ENCODE peak calls at places on chromosomes 4 and X, in six cellular contexts. J is suprapubic skin, Y is OCI-LY7, D is fibroblast of lung, Q is colonic mucosa, V is PC-3. M is an unnamed sample.

GRCh38 chrX:78429172-78429571 is 101.8 kb upstream of the CYSLTR1 start:
- DNase-seq in J (no peak), Y (no peak), D (no peak), Q (no peak), V (no peak), M (no peak)

GRCh38 chr4:7439699-7440098 is 5.0 kb upstream of the PSAPL1 start:
- DNase-seq in J (no peak), Y (no peak), D (no peak), Q (no peak), V (no peak), M (no peak)

GRCh38 chr4:15898902-15899301 is 39.6 kb downstream of the FGFBP1 start:
- DNase-seq in J (no peak), Y (no peak), D (peak), Q (no peak), V (peak), M (no peak)

GRCh38 chr4:169160825-169161224 is 109.9 kb downstream of the SH3RF1 start:
- DNase-seq in J (no peak), Y (no peak), D (peak), Q (no peak), V (no peak), M (no peak)

GRCh38 chr4:7999695-8000094 is 60.0 kb upstream of the AFAP1 start:
- DNase-seq in J (no peak), Y (no peak), D (no peak), Q (no peak), V (no peak), M (no peak)

GRCh38 chr4:8549352-8549931 is 30.8 kb upstream of the GPR78 start:
- DNase-seq in J (no peak), Y (no peak), D (no peak), Q (no peak), V (no peak), M (no peak)

GRCh38 chrX:97021680-97022079 is 138.0 kb downstream of the RPA4 start:
- DNase-seq in J (no peak), Y (no peak), D (peak), Q (no peak), V (peak), M (peak)

GRCh38 chrX:39480966-39481365 is 616.8 kb downstream of the BCOR start:
- DNase-seq in J (no peak), Y (no peak), D (no peak), Q (no peak), V (no peak), M (no peak)

GRCh38 chr4:188107931-188108843 is 1.2 kb downstream of the TRIML2 start:
- DNase-seq in J (no peak), Y (no peak), D (peak), Q (no peak), V (peak), M (peak)

GRCh38 chrX:7318661-7319060 is 170.7 kb upstream of the PUDP start:
- DNase-seq in J (no peak), Y (no peak), D (no peak), Q (no peak), V (peak), M (no peak)

GRCh38 chr4:98746936-98747658 is 88.7 kb upstream of the TSPAN5 start:
- DNase-seq in J (no peak), Y (no peak), D (peak), Q (peak), V (no peak), M (no peak)

GRCh38 chr4:120400441-120400840 is 333.8 kb upstream of the MAD2L1 start:
- DNase-seq in J (no peak), Y (no peak), D (no peak), Q (no peak), V (no peak), M (no peak)

GRCh38 chr4:53551281-53551864 is 39.9 kb downstream of the LNX1 start:
- DNase-seq in J (no peak), Y (no peak), D (no peak), Q (no peak), V (no peak), M (no peak)

GRCh38 chr4:10082047-10082446 is 34.6 kb downstream of the WDR1 start:
- DNase-seq in J (peak), Y (no peak), D (no peak), Q (no peak), V (no peak), M (no peak)

GRCh38 chr4:179709961-179710624 is 2267.9 kb upstream of the AGA start:
- DNase-seq in J (no peak), Y (no peak), D (no peak), Q (no peak), V (no peak), M (no peak)

GRCh38 chrX:45515262-45516215 is 314.9 kb upstream of the DIPK2B start:
- DNase-seq in J (peak), Y (no peak), D (peak), Q (peak), V (peak), M (peak)

GRCh38 chr4:137266511-137266910 is 265.8 kb downstream of the PCDH18 start:
- DNase-seq in J (no peak), Y (no peak), D (peak), Q (no peak), V (peak), M (no peak)

GRCh38 chr4:55345054-55345453 is 988 bp upstream of the SRD5A3 start:
- DNase-seq in J (no peak), Y (no peak), D (no peak), Q (no peak), V (no peak), M (no peak)

GRCh38 chrX:19839770-19840254 is 47.6 kb downstream of the SH3KBP1 start:
- DNase-seq in J (no peak), Y (peak), D (peak), Q (no peak), V (peak), M (peak)

GRCh38 chr4:56235714-56236113 is 151.6 kb downstream of the AASDH start:
- DNase-seq in J (no peak), Y (no peak), D (no peak), Q (no peak), V (no peak), M (no peak)

GRCh38 chr4:95045429-95045828 is 287.7 kb downstream of the BMPR1B start:
- DNase-seq in J (no peak), Y (no peak), D (peak), Q (no peak), V (peak), M (no peak)

GRCh38 chr4:15906024-15906443 is 32.5 kb downstream of the FGFBP1 start:
- DNase-seq in J (peak), Y (no peak), D (peak), Q (peak), V (peak), M (peak)

GRCh38 chrX:24081661-24082154 is 27.0 kb downstream of the EIF2S3 start:
- DNase-seq in J (no peak), Y (peak), D (peak), Q (peak), V (peak), M (no peak)

GRCh38 chr4:99300934-99301333 is 10.1 kb upstream of the ADH1A start:
- DNase-seq in J (peak), Y (no peak), D (peak), Q (peak), V (peak), M (peak)

GRCh38 chr4:16284050-16284449 is 57.8 kb upstream of the TAPT1 start:
- DNase-seq in J (no peak), Y (no peak), D (no peak), Q (no peak), V (no peak), M (no peak)

GRCh38 chr4:108029321-108029720 is 39.6 kb downstream of the HADH start:
- DNase-seq in J (no peak), Y (peak), D (no peak), Q (no peak), V (no peak), M (no peak)

GRCh38 chr4:7806080-7806630 is 133.5 kb downstream of the AFAP1 start:
- DNase-seq in J (peak), Y (no peak), D (peak), Q (peak), V (no peak), M (no peak)

GRCh38 chr4:151807220-151807619 is 46.4 kb upstream of the GATB start:
- DNase-seq in J (no peak), Y (no peak), D (no peak), Q (peak), V (peak), M (no peak)
- H3K27ac ChIP-seq in J (peak), Y (no peak), D (peak), Q (no peak), V (peak), M (no peak)

GRCh38 chrX:145396612-145397011 is 149.3 kb downstream of the SPANXN1 start:
- DNase-seq in J (no peak), Y (no peak), D (no peak), Q (no peak), V (no peak), M (no peak)

GRCh38 chrX:145393702-145394235 is 146.5 kb downstream of the SPANXN1 start:
- DNase-seq in J (no peak), Y (peak), D (no peak), Q (no peak), V (peak), M (no peak)

GRCh38 chrX:145394344-145394743 is 147.0 kb downstream of the SPANXN1 start:
- DNase-seq in J (no peak), Y (no peak), D (no peak), Q (no peak), V (no peak), M (no peak)
- TF ChIP-seq CTCF in J (no peak), Y (no peak), D (no peak), Q (no peak), V (no peak), M (no peak)

GRCh38 chrX:110173192-110174175 is 144.4 kb downstream of the AMMECR1 start:
- DNase-seq in J (no peak), Y (no peak), D (peak), Q (no peak), V (peak), M (no peak)
- H3K27ac ChIP-seq in J (no peak), Y (no peak), D (no peak), Q (no peak), V (peak), M (peak)

GRCh38 chrX:53481816-53482485 is 47.8 kb upstream of the HSD17B10 start:
- DNase-seq in J (no peak), Y (peak), D (peak), Q (peak), V (peak), M (no peak)
- TF ChIP-seq CTCF in J (peak), Y (peak), D (peak), Q (peak), V (peak), M (peak)

GRCh38 chrX:153829799-153830631 is at the start of gene PDZD4:
- DNase-seq in J (no peak), Y (no peak), D (no peak), Q (no peak), V (no peak), M (no peak)
- H3K27ac ChIP-seq in J (no peak), Y (no peak), D (no peak), Q (no peak), V (no peak), M (no peak)

DNA sequence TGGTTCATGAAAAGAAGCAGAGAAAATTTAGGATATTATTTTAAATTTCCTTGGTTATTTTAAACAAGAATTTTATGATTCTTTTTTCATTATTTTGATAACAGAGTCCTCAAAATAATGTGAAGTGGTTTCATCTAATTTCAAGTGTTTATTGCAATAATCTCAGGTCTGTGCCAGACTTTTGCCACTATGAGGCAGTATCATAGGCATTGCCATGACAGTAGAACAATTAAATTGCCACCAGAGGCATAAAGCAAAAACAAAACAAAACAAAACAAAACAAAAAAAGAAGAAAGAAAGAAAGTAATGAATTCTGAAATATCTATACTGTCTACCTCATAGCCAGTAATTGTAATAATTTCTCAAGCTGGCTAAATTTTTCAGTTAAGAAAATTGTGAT is 739.2 kb downstream of the KCTD8 start:
- DNase-seq in J (no peak), Y (no peak), D (no peak), Q (no peak), V (peak), M (no peak)
- TF ChIP-seq CTCF in J (no peak), Y (peak), D (no peak), Q (no peak), V (peak), M (no peak)

DNA sequence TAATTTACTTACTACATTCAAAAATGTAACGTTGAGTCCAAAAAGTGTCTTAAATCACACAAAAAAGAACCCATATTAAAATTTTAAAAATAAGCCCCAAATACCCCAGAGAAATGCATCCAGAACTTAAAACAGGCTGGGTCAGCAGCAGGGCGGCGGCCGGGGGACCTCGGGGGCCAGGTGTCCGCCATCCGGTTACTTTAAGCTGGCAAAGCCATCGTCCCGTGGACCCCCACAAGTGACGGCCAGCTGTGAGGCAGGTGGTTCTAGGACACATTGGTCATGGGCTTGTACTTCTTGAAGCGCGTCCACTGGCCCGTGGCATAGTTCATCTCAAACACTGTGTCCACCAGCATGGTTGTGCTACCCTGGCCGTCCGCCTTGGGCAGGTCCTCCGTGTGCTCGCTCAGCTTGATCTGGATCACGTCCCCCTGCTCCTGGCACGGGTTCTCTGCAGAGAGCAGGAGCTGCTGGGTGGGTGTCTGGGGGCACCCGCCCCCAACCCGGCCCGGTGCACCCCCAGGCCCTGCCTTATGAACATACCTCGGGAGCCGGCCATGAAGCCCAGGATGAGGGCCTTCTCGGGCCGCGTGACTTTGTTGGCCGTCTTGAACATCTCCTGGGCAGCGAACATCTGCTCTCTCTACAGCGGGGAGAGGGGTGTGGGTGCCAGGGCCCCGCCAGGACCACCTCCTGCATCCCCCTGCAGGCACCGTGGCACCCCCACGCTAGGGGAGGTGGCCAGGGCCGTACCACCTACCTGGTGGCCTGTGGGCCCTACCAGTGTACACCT is 25.5 kb downstream of the NELFA start:
- DNase-seq in J (peak), Y (no peak), D (no peak), Q (peak), V (no peak), M (no peak)
- H3K27ac ChIP-seq in J (no peak), Y (no peak), D (no peak), Q (no peak), V (no peak), M (peak)

GRCh38 chrX:47563801-47564315 is 2.9 kb downstream of the ARAF start:
- DNase-seq in J (no peak), Y (no peak), D (peak), Q (no peak), V (peak), M (no peak)

GRCh38 chrX:47561653-47562151 is 697 bp downstream of the ARAF start:
- DNase-seq in J (no peak), Y (no peak), D (no peak), Q (no peak), V (no peak), M (no peak)

GRCh38 chrX:47560831-47561652 is at the start of gene ARAF:
- DNase-seq in J (peak), Y (peak), D (peak), Q (peak), V (peak), M (peak)

GRCh38 chrX:47564438-47565085 is 3.6 kb downstream of the ARAF start:
- DNase-seq in J (no peak), Y (no peak), D (no peak), Q (no peak), V (no peak), M (no peak)

GRCh38 chrX:47562615-47563243 is 1.7 kb downstream of the ARAF start:
- DNase-seq in J (no peak), Y (peak), D (no peak), Q (no peak), V (peak), M (no peak)
- TF ChIP-seq CTCF in J (peak), Y (peak), D (peak), Q (peak), V (peak), M (no peak)

DNA sequence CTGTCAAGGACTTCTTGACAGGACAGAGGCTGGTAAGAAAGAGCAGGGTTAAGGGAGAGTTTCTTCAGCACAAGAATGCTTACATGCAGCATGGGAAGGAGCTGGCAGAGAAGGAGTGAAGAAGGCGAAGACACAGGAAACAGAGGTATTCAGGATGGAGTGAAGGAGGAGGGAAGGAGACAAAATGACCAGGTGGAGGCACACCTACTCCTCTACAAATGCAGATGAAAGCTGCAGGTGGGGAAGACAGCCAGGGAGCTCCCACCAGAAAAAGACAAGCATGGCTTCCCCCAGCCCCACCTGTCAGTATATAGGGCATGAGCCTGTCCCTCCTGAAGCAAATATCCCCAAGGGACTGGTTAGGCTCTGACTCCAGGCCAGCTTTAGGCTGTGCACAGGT is 29.6 kb upstream of the NKRF start:
- DNase-seq in J (no peak), Y (no peak), D (no peak), Q (no peak), V (no peak), M (no peak)
- H3K27ac ChIP-seq in J (no peak), Y (peak), D (no peak), Q (no peak), V (no peak), M (no peak)

DNA sequence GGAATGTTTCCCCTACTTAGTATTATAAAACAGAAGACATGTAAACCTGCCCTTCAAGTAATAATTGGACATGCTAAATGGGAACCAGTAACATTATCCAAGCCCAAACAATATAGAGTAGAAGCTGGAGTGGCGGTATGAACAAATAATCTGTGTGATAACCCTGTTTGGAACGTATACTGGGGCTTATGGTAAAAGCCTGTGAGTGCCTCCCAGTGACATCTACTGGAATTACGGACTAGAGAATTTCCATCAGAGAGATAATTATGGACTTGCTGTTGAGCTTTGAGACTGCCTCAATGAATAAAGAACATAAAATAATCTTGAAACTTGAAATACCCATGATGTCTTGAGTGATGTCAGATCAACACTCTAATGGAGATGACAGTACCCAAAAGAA is 406.3 kb upstream of the GRIA3 start:
- DNase-seq in J (no peak), Y (no peak), D (no peak), Q (no peak), V (no peak), M (no peak)
- TF ChIP-seq CTCF in J (no peak), Y (no peak), D (peak), Q (no peak), V (peak), M (no peak)

M was measured in RWPE1.